ENCODE peak calls at places on chromosomes 5 and 9, in nine cellular contexts. B is NCI-H1105 treated with DMSO at 0.1 percent for 48 hours; E is HFFc6; H is NCI-H748 treated with DMSO at 0.1 percent for 48 hours; G is fibroblast of lung; C is SHP77 treated with DMSO at 0.1 percent for 48 hours; K is stimulated activated naive CD8-positive, alpha-beta T cell treated with anti-CD3 and anti-CD28 coated beads, Interleukin-15, amount 100 ng/mL, for 72 hours; X is fibroblast of mammary gland; V is NCI-H345. F is an unnamed sample.

GRCh38 chr9:88388203-88388885 is at the start of gene SPIN1:
- DNase-seq in B (peak), E (peak), H (peak), G (peak), C (peak), K (peak), X (peak), V (peak), F (no peak)

GRCh38 chr5:179142434-179143198 is 82.4 kb downstream of the ZNF354C start:
- DNase-seq in B (no peak), E (peak), H (no peak), G (peak), C (no peak), K (peak), X (peak), V (no peak), F (no peak)

GRCh38 chr9:130265431-130266235 is at the start of gene HMCN2:
- DNase-seq in B (peak), E (no peak), H (no peak), G (peak), C (no peak), K (no peak), X (no peak), V (no peak), F (no peak)

GRCh38 chr5:180472269-180472668 is 21.9 kb upstream of the CNOT6 start:
- DNase-seq in B (no peak), E (no peak), H (no peak), G (peak), C (no peak), K (no peak), X (no peak), V (no peak), F (no peak)

GRCh38 chr5:115377468-115378217 is 81.2 kb upstream of the CCDC112 start:
- DNase-seq in B (no peak), E (peak), H (no peak), G (peak), C (no peak), K (no peak), X (peak), V (no peak), F (peak)

GRCh38 chr5:1512541-1513291 is 11.0 kb downstream of the LPCAT1 start:
- DNase-seq in B (no peak), E (no peak), H (no peak), G (no peak), C (no peak), K (peak), X (no peak), V (no peak), F (no peak)

GRCh38 chr5:61822584-61822983 is 483.4 kb upstream of the KIF2A start:
- DNase-seq in B (no peak), E (no peak), H (no peak), G (no peak), C (no peak), K (no peak), X (no peak), V (no peak), F (no peak)

GRCh38 chr5:26649000-26649399 is 389.4 kb downstream of the CDH9 start:
- DNase-seq in B (no peak), E (no peak), H (no peak), G (no peak), C (no peak), K (no peak), X (no peak), V (no peak), F (no peak)

GRCh38 chr5:132686193-132686592 is 12.4 kb downstream of the IL4 start:
- DNase-seq in B (no peak), E (no peak), H (no peak), G (no peak), C (no peak), K (no peak), X (no peak), V (no peak), F (no peak)

GRCh38 chr5:128349044-128349629 is 188.9 kb downstream of the FBN2 start:
- DNase-seq in B (peak), E (no peak), H (peak), G (peak), C (peak), K (no peak), X (peak), V (peak), F (no peak)

GRCh38 chr5:10832987-10833386 is 72.0 kb upstream of the DAP start:
- DNase-seq in B (no peak), E (no peak), H (no peak), G (peak), C (no peak), K (no peak), X (no peak), V (no peak), F (no peak)

GRCh38 chr9:23278566-23278965 is 547.5 kb downstream of the ELAVL2 start:
- DNase-seq in B (no peak), E (no peak), H (no peak), G (no peak), C (no peak), K (no peak), X (no peak), V (no peak), F (no peak)

GRCh38 chr5:16234598-16234997 is 55.0 kb upstream of the MARCHF11 start:
- DNase-seq in B (no peak), E (no peak), H (no peak), G (no peak), C (no peak), K (no peak), X (no peak), V (no peak), F (no peak)

GRCh38 chr5:67355135-67355729 is 158.6 kb upstream of the CD180 start:
- DNase-seq in B (no peak), E (no peak), H (no peak), G (no peak), C (no peak), K (no peak), X (no peak), V (no peak), F (no peak)

GRCh38 chr5:131986161-131986912 is 25.1 kb downstream of the ACSL6 start:
- DNase-seq in B (no peak), E (no peak), H (no peak), G (no peak), C (no peak), K (no peak), X (no peak), V (no peak), F (no peak)

GRCh38 chr9:114237781-114238180 is 82.4 kb downstream of the COL27A1 start:
- DNase-seq in B (no peak), E (no peak), H (no peak), G (peak), C (no peak), K (no peak), X (no peak), V (no peak), F (no peak)

GRCh38 chr5:177294632-177295031 is 8.9 kb downstream of the RAB24 start:
- DNase-seq in B (no peak), E (no peak), H (no peak), G (no peak), C (no peak), K (no peak), X (no peak), V (no peak), F (no peak)

GRCh38 chr5:52783226-52783959 is 4.3 kb upstream of the ITGA1 start:
- DNase-seq in B (no peak), E (peak), H (no peak), G (peak), C (no peak), K (no peak), X (peak), V (no peak), F (no peak)

GRCh38 chr9:121424024-121424432 is 54.0 kb upstream of the STOM start:
- DNase-seq in B (no peak), E (no peak), H (no peak), G (no peak), C (no peak), K (no peak), X (no peak), V (no peak), F (no peak)

GRCh38 chr5:168992687-168993086 is 308.3 kb downstream of the SLIT3 start:
- DNase-seq in B (no peak), E (no peak), H (no peak), G (no peak), C (no peak), K (no peak), X (no peak), V (no peak), F (no peak)

GRCh38 chr9:99269429-99269828 is 47.3 kb downstream of the SEC61B start:
- DNase-seq in B (no peak), E (peak), H (no peak), G (peak), C (no peak), K (no peak), X (peak), V (no peak), F (no peak)

GRCh38 chr9:78115073-78115472 is 83.5 kb upstream of the GNAQ start:
- DNase-seq in B (no peak), E (no peak), H (no peak), G (no peak), C (no peak), K (no peak), X (peak), V (no peak), F (no peak)

GRCh38 chr9:73643379-73644013 is 491.8 kb downstream of the ANXA1 start:
- DNase-seq in B (no peak), E (no peak), H (no peak), G (peak), C (no peak), K (no peak), X (peak), V (no peak), F (no peak)

GRCh38 chr5:138974227-138975063 is 99.3 kb upstream of the LRRTM2 start:
- DNase-seq in B (no peak), E (no peak), H (no peak), G (peak), C (peak), K (no peak), X (peak), V (no peak), F (no peak)

GRCh38 chr9:109086221-109086620 is 33.5 kb downstream of the TMEM245 start:
- DNase-seq in B (no peak), E (no peak), H (no peak), G (peak), C (no peak), K (no peak), X (peak), V (no peak), F (no peak)

GRCh38 chr5:176542596-176543427 is 5.6 kb upstream of the RNF44 start:
- DNase-seq in B (no peak), E (no peak), H (no peak), G (peak), C (no peak), K (peak), X (no peak), V (no peak), F (no peak)